ENCODE peak calls at places on chromosomes 6 and 20, in ten cellular contexts. Q is posterior cingulate gyrus; V is occipital lobe; M is stimulated activated CD8-positive, alpha-beta memory T cell treated with anti-CD3 and anti-CD28 coated beads, Interleukin-15, amount 100 ng/mL, for 4 hours; N is SIG-M5; D is activated T-helper 1 cell treated with anti-CD3 and anti-CD28 coated beads, Interleukin-2, amount 50 U/mL, for 16 hours; G is activated CD4-positive, alpha-beta T cell treated with anti-CD3 and anti-CD28 coated beads, Interleukin-2, amount 10 ng/mL, durations not matched to agents 7 days and 5 days; P is lung microvascular endothelial cell; E is GM20000; J is RCC 7860. X is an unnamed sample.

GRCh38 chr6:109002100-109002697 is 92.4 kb downstream of the SESN1 start:
- DNase-seq in Q (no peak), V (no peak), M (no peak), N (no peak), D (no peak), G (no peak), P (no peak), E (no peak), J (no peak), X (peak; percentile 88)

GRCh38 chr6:53795702-53796450 is 1.1 kb downstream of the LRRC1 start:
- DNase-seq in Q (peak; percentile 81), V (no peak), M (no peak), N (no peak), D (no peak), G (peak; percentile 14), P (peak; percentile 51), E (peak; percentile 20), J (no peak), X (peak; percentile 62)

GRCh38 chr20:17992224-17992637 is 23.4 kb downstream of the MGME1 start:
- DNase-seq in Q (no peak), V (no peak), M (no peak), N (no peak), D (no peak), G (no peak), P (no peak), E (no peak), J (no peak), X (no peak)

GRCh38 chr6:50602191-50602810 is 111.0 kb upstream of the TFAP2D start:
- DNase-seq in Q (no peak), V (no peak), M (no peak), N (no peak), D (no peak), G (peak; percentile 8), P (peak; percentile 35), E (peak; percentile 8), J (no peak), X (peak; percentile 41)

GRCh38 chr6:83258517-83258916 is 65.4 kb downstream of the RWDD2A start:
- DNase-seq in Q (no peak), V (no peak), M (no peak), N (no peak), D (no peak), G (no peak), P (no peak), E (no peak), J (no peak), X (no peak)

GRCh38 chr6:133953634-133954415 is 801 bp downstream of the TBPL1 start:
- DNase-seq in Q (no peak), V (no peak), M (no peak), N (no peak), D (no peak), G (peak; percentile 20), P (no peak), E (no peak), J (no peak), X (peak; percentile 35)

GRCh38 chr6:42720739-42721138 is 1.7 kb downstream of the PRPH2 start:
- DNase-seq in Q (no peak), V (no peak), M (no peak), N (no peak), D (no peak), G (no peak), P (peak; percentile 25), E (no peak), J (no peak), X (peak; percentile 34)

GRCh38 chr6:156471000-156471399 is 306.2 kb upstream of the ARID1B start:
- DNase-seq in Q (no peak), V (no peak), M (no peak), N (no peak), D (no peak), G (no peak), P (no peak), E (no peak), J (no peak), X (no peak)

GRCh38 chr6:32947552-32948465 is 5.1 kb downstream of the HLA-DMA start:
- DNase-seq in Q (no peak), V (no peak), M (no peak), N (no peak), D (peak; percentile 12), G (peak; percentile 50), P (peak; percentile 63), E (no peak), J (peak; percentile 45), X (peak; percentile 51)

GRCh38 chr6:155171747-155172191 is 92.0 kb upstream of the CLDN20 start:
- DNase-seq in Q (no peak), V (no peak), M (no peak), N (no peak), D (no peak), G (no peak), P (peak; percentile 24), E (no peak), J (peak; percentile 13), X (peak; percentile 51)

GRCh38 chr6:6221829-6222535 is 98.5 kb downstream of the F13A1 start:
- DNase-seq in Q (no peak), V (no peak), M (no peak), N (no peak), D (no peak), G (no peak), P (peak; percentile 7), E (peak; percentile 27), J (no peak), X (no peak)

GRCh38 chr6:4550227-4550597 is 226.0 kb upstream of the CDYL start:
- DNase-seq in Q (no peak), V (no peak), M (no peak), N (no peak), D (no peak), G (no peak), P (no peak), E (no peak), J (no peak), X (no peak)

GRCh38 chr6:114096553-114097172 is 125.7 kb upstream of the HDAC2 start:
- DNase-seq in Q (no peak), V (no peak), M (no peak), N (no peak), D (no peak), G (no peak), P (peak; percentile 62), E (peak; percentile 19), J (peak; percentile 44), X (peak; percentile 75)

GRCh38 chr20:20003088-20003954 is 13.8 kb upstream of the NAA20 start:
- DNase-seq in Q (no peak), V (peak; percentile 41), M (no peak), N (peak; percentile 62), D (no peak), G (peak; percentile 42), P (peak; percentile 75), E (peak; percentile 40), J (no peak), X (peak; percentile 52)

GRCh38 chr6:52739627-52740026 is 23.6 kb downstream of the GSTA2 start:
- DNase-seq in Q (no peak), V (no peak), M (no peak), N (no peak), D (no peak), G (no peak), P (no peak), E (no peak), J (no peak), X (no peak)

GRCh38 chr6:113047932-113048331 is 700.8 kb downstream of the RFPL4B start:
- DNase-seq in Q (no peak), V (no peak), M (no peak), N (no peak), D (no peak), G (no peak), P (no peak), E (no peak), J (no peak), X (peak; percentile 58)

GRCh38 chr6:164010446-164011071 is 596.0 kb downstream of the QKI start:
- DNase-seq in Q (peak; percentile 72), V (no peak), M (no peak), N (no peak), D (no peak), G (no peak), P (no peak), E (no peak), J (no peak), X (no peak)

GRCh38 chr20:591941-592340 is 18.2 kb downstream of the TCF15 start:
- DNase-seq in Q (no peak), V (no peak), M (no peak), N (no peak), D (no peak), G (no peak), P (no peak), E (no peak), J (no peak), X (no peak)

GRCh38 chr6:96907498-96907897 is 9.8 kb upstream of the NDUFAF4 start:
- DNase-seq in Q (no peak), V (no peak), M (no peak), N (no peak), D (no peak), G (no peak), P (no peak), E (no peak), J (no peak), X (peak; percentile 36)

GRCh38 chr6:148776321-148776966 is 29.6 kb downstream of the UST start:
- DNase-seq in Q (no peak), V (no peak), M (no peak), N (no peak), D (no peak), G (no peak), P (no peak), E (no peak), J (peak; percentile 48), X (peak; percentile 91)

GRCh38 chr6:42450314-42451145 is 1.2 kb downstream of the TRERF1 start:
- DNase-seq in Q (no peak), V (peak; percentile 17), M (no peak), N (no peak), D (no peak), G (peak; percentile 23), P (no peak), E (no peak), J (no peak), X (peak; percentile 61)

GRCh38 chr6:169930799-169931198 is 179.4 kb downstream of the ERMARD start:
- DNase-seq in Q (no peak), V (no peak), M (no peak), N (no peak), D (no peak), G (no peak), P (no peak), E (no peak), J (no peak), X (no peak)

GRCh38 chr20:32528905-32529670 is 56.0 kb downstream of the NOL4L start:
- DNase-seq in Q (no peak), V (no peak), M (no peak), N (no peak), D (no peak), G (no peak), P (no peak), E (no peak), J (no peak), X (no peak)

GRCh38 chr6:109869398-109870165 is 108.5 kb upstream of the GPR6 start:
- DNase-seq in Q (peak; percentile 91), V (peak; percentile 74), M (no peak), N (no peak), D (no peak), G (no peak), P (no peak), E (no peak), J (no peak), X (peak; percentile 15)

GRCh38 chr6:122612838-122613237 is 2.6 kb downstream of the PKIB start:
- DNase-seq in Q (no peak), V (no peak), M (no peak), N (no peak), D (no peak), G (no peak), P (no peak), E (no peak), J (no peak), X (no peak)